ENCODE peak calls at places on chromosomes 3 and 15, in six cellular contexts. One of them, this sample, is unnamed.
A peak's percentile ranks its signal among the peaks of the same experiment; 100 is the strongest.

GRCh38 chr15:79431636-79432344 is at the start of gene MINAR1:
- DNase-seq in NT2/D1: no peak
- DNase-seq in LoVo: no peak
- DNase-seq in brain microvascular endothelial cell: peak; percentile 40
- DNase-seq in amniotic stem cell: no peak
- DNase-seq in germinal center: peak; percentile 16
- DNase-seq in this sample: peak; percentile 79

GRCh38 chr3:172018364-172018763 is 21.0 kb upstream of the FNDC3B start:
- DNase-seq in brain microvascular endothelial cell: no peak
- DNase-seq in LoVo: no peak
- DNase-seq in germinal center: no peak
- DNase-seq in amniotic stem cell: no peak
- DNase-seq in NT2/D1: no peak
- DNase-seq in this sample: no peak

GRCh38 chr3:38960042-38960622 is 91.6 kb downstream of the SCN11A start:
- DNase-seq in brain microvascular endothelial cell: no peak
- DNase-seq in amniotic stem cell: no peak
- DNase-seq in LoVo: no peak
- DNase-seq in NT2/D1: no peak
- DNase-seq in germinal center: no peak
- DNase-seq in this sample: no peak

GRCh38 chr15:99424978-99425665 is 140.7 kb upstream of the MEF2A start:
- DNase-seq in brain microvascular endothelial cell: peak; percentile 71
- DNase-seq in germinal center: no peak
- DNase-seq in NT2/D1: no peak
- DNase-seq in amniotic stem cell: peak; percentile 56
- DNase-seq in LoVo: no peak
- DNase-seq in this sample: peak; percentile 77

GRCh38 chr3:101836907-101837598 is 12.3 kb upstream of the NFKBIZ start:
- DNase-seq in NT2/D1: no peak
- DNase-seq in brain microvascular endothelial cell: no peak
- DNase-seq in amniotic stem cell: no peak
- DNase-seq in germinal center: peak; percentile 28
- DNase-seq in LoVo: peak; percentile 14
- DNase-seq in this sample: peak; percentile 78

GRCh38 chr15:55766676-55767075 is 23.7 kb upstream of the PRTG start:
- DNase-seq in brain microvascular endothelial cell: no peak
- DNase-seq in NT2/D1: no peak
- DNase-seq in amniotic stem cell: no peak
- DNase-seq in germinal center: no peak
- DNase-seq in LoVo: no peak
- DNase-seq in this sample: no peak

GRCh38 chr15:38316311-38316710 is 63.7 kb downstream of the SPRED1 start:
- DNase-seq in germinal center: no peak
- DNase-seq in brain microvascular endothelial cell: no peak
- DNase-seq in NT2/D1: no peak
- DNase-seq in amniotic stem cell: no peak
- DNase-seq in LoVo: no peak
- DNase-seq in this sample: peak; percentile 25

GRCh38 chr15:38461089-38461833 is 7.3 kb downstream of the FAM98B start:
- DNase-seq in germinal center: no peak
- DNase-seq in brain microvascular endothelial cell: peak; percentile 41
- DNase-seq in LoVo: no peak
- DNase-seq in NT2/D1: no peak
- DNase-seq in amniotic stem cell: no peak
- DNase-seq in this sample: peak; percentile 23

GRCh38 chr3:81716870-81717509 is 44.5 kb downstream of the GBE1 start:
- DNase-seq in NT2/D1: no peak
- DNase-seq in germinal center: no peak
- DNase-seq in brain microvascular endothelial cell: no peak
- DNase-seq in amniotic stem cell: no peak
- DNase-seq in LoVo: no peak
- DNase-seq in this sample: peak; percentile 9

GRCh38 chr3:186361612-186362408 is at the start of gene DGKG:
- DNase-seq in amniotic stem cell: no peak
- DNase-seq in NT2/D1: no peak
- DNase-seq in LoVo: no peak
- DNase-seq in germinal center: peak; percentile 86
- DNase-seq in brain microvascular endothelial cell: no peak
- DNase-seq in this sample: peak; percentile 64

GRCh38 chr3:41961061-41961749 is 698 bp downstream of the ULK4 start:
- DNase-seq in germinal center: peak; percentile 54
- DNase-seq in LoVo: peak; percentile 42
- DNase-seq in brain microvascular endothelial cell: peak; percentile 61
- DNase-seq in NT2/D1: peak; percentile 35
- DNase-seq in amniotic stem cell: peak; percentile 41
- DNase-seq in this sample: peak; percentile 84

GRCh38 chr15:74982183-74982582 is 13.2 kb upstream of the SCAMP5 start:
- DNase-seq in amniotic stem cell: no peak
- DNase-seq in brain microvascular endothelial cell: no peak
- DNase-seq in germinal center: no peak
- DNase-seq in NT2/D1: no peak
- DNase-seq in LoVo: no peak
- DNase-seq in this sample: no peak

GRCh38 chr3:11288786-11289637 is 16.8 kb downstream of the ATG7 start:
- DNase-seq in LoVo: no peak
- DNase-seq in NT2/D1: no peak
- DNase-seq in germinal center: peak; percentile 49
- DNase-seq in amniotic stem cell: peak; percentile 73
- DNase-seq in brain microvascular endothelial cell: peak; percentile 87
- DNase-seq in this sample: peak; percentile 86

GRCh38 chr15:40873625-40874561 is at the start of gene RHOV:
- DNase-seq in amniotic stem cell: no peak
- DNase-seq in NT2/D1: no peak
- DNase-seq in brain microvascular endothelial cell: peak; percentile 29
- DNase-seq in LoVo: peak; percentile 92
- DNase-seq in germinal center: peak; percentile 81
- DNase-seq in this sample: peak; percentile 80

GRCh38 chr3:23940775-23941174 is 4.3 kb upstream of the NR1D2 start:
- DNase-seq in amniotic stem cell: no peak
- DNase-seq in germinal center: no peak
- DNase-seq in LoVo: no peak
- DNase-seq in brain microvascular endothelial cell: no peak
- DNase-seq in NT2/D1: no peak
- DNase-seq in this sample: no peak

GRCh38 chr15:70508561-70509281 is 254.6 kb downstream of the UACA start:
- DNase-seq in germinal center: no peak
- DNase-seq in amniotic stem cell: peak; percentile 69
- DNase-seq in brain microvascular endothelial cell: peak; percentile 94
- DNase-seq in NT2/D1: no peak
- DNase-seq in LoVo: peak; percentile 82
- DNase-seq in this sample: peak; percentile 92

GRCh38 chr3:156808025-156808424 is 18.1 kb upstream of the LEKR1 start:
- DNase-seq in LoVo: no peak
- DNase-seq in germinal center: no peak
- DNase-seq in NT2/D1: no peak
- DNase-seq in amniotic stem cell: no peak
- DNase-seq in brain microvascular endothelial cell: no peak
- DNase-seq in this sample: no peak

This sample was measured in astrocyte of the hippocampus.